ENCODE peak calls at places on chromosomes 11 and 22, in five cellular contexts. E is ovary, N is colonic mucosa, I is fibroblast of lung, O is K562. Y is an unnamed sample.

GRCh38 chr11:13329670-13330401 is 52.2 kb downstream of the BMAL1 start:
- DNase-seq in N (no peak), O (no peak), E (no peak), I (no peak), Y (no peak)

GRCh38 chr11:6251120-6251733 is 8.4 kb upstream of the CCKBR start:
- DNase-seq in E (peak), N (peak), I (peak), O (peak), Y (peak)

GRCh38 chr11:78664606-78665005 is 89.9 kb upstream of the NARS2 start:
- DNase-seq in N (no peak), E (no peak), O (no peak), I (no peak), Y (no peak)

GRCh38 chr11:102794382-102794781 is 3.6 kb downstream of the MMP1 start:
- DNase-seq in O (peak), I (no peak), N (no peak), E (no peak), Y (no peak)

GRCh38 chr11:113840932-113841664 is 34.3 kb downstream of the USP28 start:
- DNase-seq in N (no peak), O (no peak), E (no peak), I (no peak), Y (no peak)

GRCh38 chr11:12474871-12475270 is 97.5 kb downstream of the PARVA start:
- DNase-seq in E (no peak), O (no peak), I (no peak), N (no peak), Y (no peak)

GRCh38 chr11:67195971-67196418 is 70.3 kb upstream of the GRK2 start:
- DNase-seq in E (no peak), N (peak), I (peak), O (no peak), Y (no peak)

GRCh38 chr22:43007519-43008102 is 7.3 kb downstream of the PACSIN2 start:
- DNase-seq in O (peak), N (peak), E (no peak), I (no peak), Y (peak)

GRCh38 chr11:119921571-119921970 is 192.6 kb upstream of the NECTIN1 start:
- DNase-seq in N (no peak), I (no peak), E (no peak), O (no peak), Y (no peak)

GRCh38 chr11:22666320-22666699 is at the start of gene GAS2:
- DNase-seq in N (no peak), E (no peak), O (no peak), I (peak), Y (no peak)

GRCh38 chr11:26095340-26095739 is 236.6 kb upstream of the ANO3 start:
- DNase-seq in E (no peak), N (no peak), I (no peak), O (no peak), Y (no peak)

GRCh38 chr11:120522736-120523135 is 11.2 kb downstream of the GRIK4 start:
- DNase-seq in I (no peak), O (no peak), E (no peak), N (no peak), Y (peak)

GRCh38 chr11:19802773-19803293 is 90.2 kb downstream of the NAV2 start:
- DNase-seq in E (no peak), N (no peak), I (peak), O (no peak), Y (no peak)

GRCh38 chr11:31881825-31882224 is 70.7 kb upstream of the PAX6 start:
- DNase-seq in N (no peak), E (no peak), O (no peak), I (no peak), Y (no peak)

GRCh38 chr11:13775471-13775870 is 107.0 kb downstream of the FAR1 start:
- DNase-seq in E (no peak), I (no peak), O (no peak), N (peak), Y (no peak)

GRCh38 chr11:17607572-17608570 is 60.8 kb downstream of the OTOG start:
- DNase-seq in O (no peak), N (peak), E (no peak), I (no peak), Y (no peak)

GRCh38 chr11:121291896-121292502 is 572 bp upstream of the SC5D start:
- DNase-seq in O (no peak), I (no peak), N (no peak), E (no peak), Y (no peak)

GRCh38 chr11:104841185-104841584 is 57.1 kb downstream of the CASP12 start:
- DNase-seq in I (no peak), N (no peak), E (no peak), O (no peak), Y (no peak)

GRCh38 chr11:47907499-47907898 is 59.3 kb upstream of the NUP160 start:
- DNase-seq in N (no peak), E (no peak), I (no peak), O (no peak), Y (no peak)

GRCh38 chr22:28034760-28035401 is 115.8 kb upstream of the PITPNB start:
- DNase-seq in E (peak), N (peak), O (peak), I (peak), Y (peak)

GRCh38 chr11:18765554-18765953 is 26.0 kb downstream of the PTPN5 start:
- DNase-seq in I (peak), N (no peak), E (no peak), O (no peak), Y (peak)

GRCh38 chr22:32710896-32711295 is 90.6 kb upstream of the TIMP3 start:
- DNase-seq in I (no peak), O (no peak), N (no peak), E (no peak), Y (no peak)

GRCh38 chr11:48052183-48053040 is 72.1 kb downstream of the PTPRJ start:
- DNase-seq in N (no peak), O (no peak), I (peak), E (no peak), Y (peak)

GRCh38 chr11:2467695-2468055 is 22.9 kb downstream of the KCNQ1 start:
- DNase-seq in N (no peak), E (no peak), O (peak), I (no peak), Y (no peak)

GRCh38 chr11:76783901-76784813 is 1.0 kb downstream of the TSKU start:
- DNase-seq in I (peak), E (peak), O (peak), N (peak), Y (peak)

GRCh38 chr11:101686514-101686913 is 102.7 kb upstream of the TRPC6 start:
- DNase-seq in I (peak), O (no peak), E (no peak), N (no peak), Y (no peak)

GRCh38 chr11:64347171-64347867 is 7.3 kb downstream of the CCDC88B start:
- DNase-seq in E (no peak), N (no peak), O (no peak), I (no peak), Y (no peak)

GRCh38 chr11:9878936-9879335 is 215.1 kb downstream of the SWAP70 start:
- DNase-seq in O (no peak), E (no peak), N (no peak), I (no peak), Y (no peak)

GRCh38 chr22:50250555-50251471 is at the start of gene HDAC10:
- DNase-seq in O (peak), E (peak), I (peak), N (peak), Y (peak)

GRCh38 chr11:86414032-86414431 is 39.3 kb downstream of the CCDC81 start:
- DNase-seq in N (no peak), I (no peak), E (no peak), O (no peak), Y (no peak)

GRCh38 chr11:75308986-75309385 is 42.5 kb downstream of the ARRB1 start:
- DNase-seq in E (no peak), N (no peak), I (no peak), O (no peak), Y (peak)

DNA sequence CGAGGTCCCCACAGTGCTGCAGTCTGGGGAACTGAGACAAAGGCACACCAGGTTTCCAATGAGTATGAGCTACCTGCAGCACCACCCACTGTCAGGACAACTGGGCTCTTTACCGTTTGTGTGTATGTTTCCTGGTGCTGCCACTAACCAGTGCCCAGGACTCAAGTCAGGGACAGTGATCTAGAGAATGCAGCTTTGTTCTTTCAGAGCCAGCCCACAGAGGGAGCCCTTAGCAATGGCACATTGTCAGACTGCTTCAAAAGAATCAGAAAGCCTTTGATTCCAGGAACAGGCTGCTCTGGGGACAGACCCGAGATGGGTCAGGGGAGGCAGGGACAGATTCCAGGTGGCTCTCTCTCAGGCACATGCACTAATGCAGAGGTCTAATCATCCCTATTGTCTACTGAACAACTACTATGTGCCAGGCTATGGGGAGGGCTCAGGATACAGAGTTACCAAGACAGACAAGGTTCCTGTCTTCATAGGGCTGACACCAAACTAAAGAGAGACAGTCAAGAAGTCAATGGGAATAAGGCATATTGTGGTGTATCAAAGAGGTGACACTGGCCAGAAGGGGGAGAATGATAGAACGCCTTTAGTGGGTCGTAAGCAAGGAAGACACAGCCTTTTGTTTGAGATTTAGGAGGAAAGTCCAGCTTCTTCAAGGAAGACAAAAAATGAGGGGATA is 103.7 kb downstream of the VPREB1 start:
- DNase-seq in E (no peak), N (no peak), O (no peak), I (no peak), Y (no peak)
- TF ChIP-seq CTCF in E (no peak), N (no peak), O (no peak), I (no peak), Y (no peak)

DNA sequence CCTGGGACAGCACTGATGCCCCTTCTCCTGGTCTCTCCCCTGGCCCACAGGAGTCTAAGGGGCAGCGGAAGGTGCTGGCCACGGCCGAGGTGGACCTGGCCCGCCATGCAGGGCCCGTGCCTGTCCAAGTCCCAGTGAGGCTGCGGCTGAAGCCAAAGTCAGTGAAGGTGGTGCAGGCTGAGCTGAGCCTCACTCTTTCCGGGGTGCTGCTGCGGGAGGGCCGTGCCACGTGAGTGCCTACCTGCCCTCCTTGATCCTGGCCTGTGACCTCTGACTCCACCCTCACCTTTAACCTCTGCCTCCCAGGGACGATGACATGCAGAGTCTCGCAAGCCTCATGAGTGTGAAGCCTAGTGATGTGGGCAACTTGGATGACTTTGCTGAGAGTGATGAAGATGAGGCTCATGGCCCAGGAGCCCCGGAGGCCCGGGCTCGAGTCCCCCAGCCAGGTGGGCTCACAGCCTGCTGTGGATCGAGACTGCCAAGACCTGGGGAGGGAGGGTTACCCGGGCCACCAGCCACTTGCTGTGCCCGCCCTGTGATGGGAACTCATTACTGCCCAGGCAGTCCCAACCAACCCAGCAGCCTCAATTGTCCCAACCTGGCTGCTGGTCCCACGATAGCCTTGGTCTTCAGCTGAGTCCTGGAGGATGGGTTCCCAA is 4.3 kb downstream of the EHBP1L1 start:
- DNase-seq in O (no peak), I (no peak), N (no peak), E (no peak), Y (no peak)
- H3K27ac ChIP-seq in O (no peak), I (no peak), N (no peak), E (no peak), Y (no peak)

GRCh38 chr11:978073-978720 is 52.5 kb downstream of the AP2A2 start:
- DNase-seq in I (no peak), O (no peak), N (no peak), E (no peak), Y (no peak)
- TF ChIP-seq CTCF in I (no peak), O (no peak), N (no peak), E (no peak), Y (no peak)

DNA sequence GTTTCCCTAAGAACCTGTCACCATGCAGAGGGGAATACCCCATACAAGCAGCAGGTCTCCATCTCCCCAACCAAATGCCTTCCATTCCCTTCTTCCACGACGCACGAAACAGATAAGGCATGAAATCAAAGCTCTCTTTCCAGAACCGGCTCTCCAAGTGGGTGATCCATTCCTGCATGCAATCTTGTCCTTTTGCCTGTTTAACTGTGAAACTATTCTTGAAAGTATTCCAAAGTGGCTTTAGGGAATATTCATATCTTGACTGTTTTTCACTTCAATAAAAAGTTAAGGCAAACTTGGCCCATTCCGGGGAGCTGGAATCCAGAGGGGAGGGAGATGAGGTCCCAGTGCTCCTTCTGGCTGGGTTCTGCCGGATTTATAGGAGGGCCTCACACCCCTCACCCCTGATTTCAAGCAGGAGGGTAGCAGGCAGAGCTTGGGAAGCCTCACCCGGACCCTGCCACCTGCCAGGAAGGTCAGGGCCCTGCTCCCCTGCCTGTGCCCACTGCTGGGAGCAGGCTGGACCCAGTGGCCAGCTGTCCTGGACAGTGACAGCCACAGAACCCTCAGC is 60.9 kb downstream of the SCGB1A1 start:
- DNase-seq in E (peak), O (no peak), N (no peak), I (no peak), Y (peak)
- H3K27ac ChIP-seq in E (peak), O (no peak), N (peak), I (no peak), Y (peak)

DNA sequence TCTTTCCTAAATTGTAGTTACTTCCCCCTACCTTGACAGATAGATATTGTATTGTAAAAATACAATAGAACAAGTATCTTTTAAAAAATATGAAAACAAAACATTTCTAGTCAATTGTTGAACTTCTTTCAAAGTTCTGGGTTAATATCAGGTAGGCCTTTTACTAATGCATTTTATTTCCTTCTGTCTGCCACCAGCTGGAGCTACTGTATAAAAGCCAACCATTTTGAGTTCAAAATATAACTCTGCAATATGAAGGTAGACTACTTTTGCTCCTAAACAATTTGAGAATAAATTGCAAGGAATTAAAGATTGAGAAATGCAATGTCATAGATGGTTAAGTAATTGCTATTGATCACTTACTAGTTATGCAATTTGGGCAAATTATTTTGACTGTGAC is 22.1 kb upstream of the LIN7C start:
- DNase-seq in E (no peak), I (no peak), O (no peak), N (no peak), Y (no peak)
- TF ChIP-seq CTCF in E (no peak), I (no peak), O (no peak), N (no peak), Y (no peak)

GRCh38 chr11:3893311-3893710 is 37.8 kb downstream of the STIM1 start:
- DNase-seq in E (no peak), I (no peak), O (no peak), N (no peak), Y (no peak)

GRCh38 chr11:3892156-3892555 is 36.7 kb downstream of the STIM1 start:
- DNase-seq in I (no peak), O (no peak), E (no peak), N (no peak), Y (no peak)

GRCh38 chr11:3894128-3894731 is 38.8 kb downstream of the STIM1 start:
- DNase-seq in N (no peak), I (no peak), O (peak), E (no peak), Y (peak)

GRCh38 chr11:3901249-3902025 is 46.0 kb downstream of the STIM1 start:
- DNase-seq in N (no peak), I (no peak), E (no peak), O (no peak), Y (no peak)

GRCh38 chr11:3896644-3897043 is 41.2 kb downstream of the STIM1 start:
- DNase-seq in N (no peak), E (no peak), I (no peak), O (no peak), Y (no peak)
- H3K27ac ChIP-seq in N (no peak), E (no peak), I (no peak), O (no peak), Y (no peak)

Y was measured in kidney.